ENCODE peak calls at places on chromosomes 16 and 17, in nine cellular contexts. L is GDM1, I is NCI-H2081, T is NCI-H1105, D is WTC11, X is GM20000, C is foreskin melanocyte, Z is AG08395, M is caudate nucleus. J is an unnamed sample.

GRCh38 chr17:10699861-10700260 is 2.5 kb downstream of the ADPRM start:
- DNase-seq in L (peak; percentile 29), I (no peak), T (no peak), D (no peak), X (peak; percentile 12), C (peak; percentile 76), Z (no peak), M (no peak), J (no peak)

GRCh38 chr17:80222376-80223141 is 2.3 kb downstream of the SLC26A11 start:
- DNase-seq in L (no peak), I (no peak), T (no peak), D (no peak), X (no peak), C (no peak), Z (no peak), M (no peak), J (no peak)

GRCh38 chr17:6752068-6752909 is 3.6 kb upstream of the XAF1 start:
- DNase-seq in L (no peak), I (no peak), T (no peak), D (no peak), X (no peak), C (peak; percentile 62), Z (peak; percentile 97), M (no peak), J (no peak)

GRCh38 chr16:81265658-81266451 is 27.4 kb downstream of the BCO1 start:
- DNase-seq in L (no peak), I (no peak), T (no peak), D (no peak), X (no peak), C (no peak), Z (no peak), M (peak; percentile 22), J (no peak)

GRCh38 chr16:88296437-88297177 is 86.2 kb upstream of the ZNF469 start:
- DNase-seq in L (no peak), I (no peak), T (no peak), D (no peak), X (no peak), C (no peak), Z (no peak), M (no peak), J (no peak)

GRCh38 chr17:77704048-77704815 is 254.3 kb upstream of the TNRC6C start:
- DNase-seq in L (no peak), I (no peak), T (no peak), D (no peak), X (no peak), C (no peak), Z (no peak), M (no peak), J (no peak)

GRCh38 chr17:17001874-17002520 is 30.1 kb upstream of the TNFRSF13B start:
- DNase-seq in L (peak; percentile 34), I (peak; percentile 59), T (peak; percentile 74), D (peak; percentile 88), X (peak; percentile 87), C (peak; percentile 31), Z (peak; percentile 84), M (peak; percentile 57), J (no peak)

GRCh38 chr16:88774544-88775393 is 10.3 kb downstream of the PIEZO1 start:
- DNase-seq in L (no peak), I (no peak), T (no peak), D (no peak), X (no peak), C (no peak), Z (no peak), M (no peak), J (no peak)

GRCh38 chr16:87684106-87684677 is 81.6 kb downstream of the KLHDC4 start:
- DNase-seq in L (no peak), I (no peak), T (no peak), D (no peak), X (no peak), C (no peak), Z (no peak), M (no peak), J (no peak)

GRCh38 chr17:49132699-49133364 is at the start of gene B4GALNT2:
- DNase-seq in L (no peak), I (no peak), T (peak; percentile 4), D (peak; percentile 64), X (no peak), C (no peak), Z (peak; percentile 35), M (no peak), J (no peak)

GRCh38 chr17:51260960-51261958 is 913 bp downstream of the UTP18 start:
- DNase-seq in L (peak; percentile 57), I (peak; percentile 69), T (peak; percentile 74), D (peak; percentile 84), X (peak; percentile 84), C (peak; percentile 20), Z (peak; percentile 48), M (peak; percentile 59), J (peak; percentile 20)

GRCh38 chr16:35425270-35425669 is 1965.9 kb downstream of the TP53TG3F start:
- DNase-seq in L (no peak), I (no peak), T (no peak), D (no peak), X (no peak), C (no peak), Z (no peak), M (no peak), J (no peak)

GRCh38 chr16:66020642-66021041 is 345.8 kb upstream of the CDH5 start:
- DNase-seq in L (no peak), I (no peak), T (no peak), D (no peak), X (peak; percentile 7), C (no peak), Z (peak; percentile 46), M (no peak), J (no peak)

GRCh38 chr17:75152971-75153853 is 1.1 kb downstream of the JPT1 start:
- DNase-seq in L (no peak), I (peak; percentile 62), T (peak; percentile 9), D (peak; percentile 47), X (peak; percentile 52), C (no peak), Z (peak; percentile 29), M (no peak), J (no peak)

GRCh38 chr17:19656336-19656735 is 7.8 kb downstream of the ALDH3A2 start:
- DNase-seq in L (no peak), I (no peak), T (no peak), D (no peak), X (no peak), C (no peak), Z (no peak), M (no peak), J (no peak)

GRCh38 chr16:85486256-85486915 is 126.7 kb upstream of the GSE1 start:
- DNase-seq in L (no peak), I (no peak), T (peak; percentile 39), D (no peak), X (no peak), C (no peak), Z (no peak), M (no peak), J (no peak)

GRCh38 chr17:9255838-9256237 is 234.5 kb downstream of the NTN1 start:
- DNase-seq in L (no peak), I (no peak), T (no peak), D (no peak), X (no peak), C (no peak), Z (peak; percentile 25), M (no peak), J (no peak)

GRCh38 chr16:606656-607307 is 16.9 kb downstream of the RAB40C start:
- DNase-seq in L (no peak), I (no peak), T (no peak), D (no peak), X (no peak), C (no peak), Z (no peak), M (no peak), J (no peak)

GRCh38 chr17:6558276-6558675 is 1.9 kb upstream of the PITPNM3 start:
- DNase-seq in L (no peak), I (no peak), T (no peak), D (no peak), X (no peak), C (no peak), Z (no peak), M (no peak), J (no peak)

GRCh38 chr17:82588266-82589175 is 59.7 kb downstream of the WDR45B start:
- DNase-seq in L (no peak), I (no peak), T (no peak), D (no peak), X (no peak), C (no peak), Z (no peak), M (no peak), J (no peak)

GRCh38 chr17:64648234-64648633 is 13.9 kb downstream of the SMURF2 start:
- DNase-seq in L (no peak), I (no peak), T (no peak), D (no peak), X (no peak), C (no peak), Z (no peak), M (no peak), J (no peak)

GRCh38 chr17:36198831-36199465 is 2.4 kb upstream of the CCL3L1 start:
- DNase-seq in L (no peak), I (no peak), T (no peak), D (no peak), X (no peak), C (no peak), Z (no peak), M (no peak), J (no peak)

GRCh38 chr17:79531696-79532095 is 79.2 kb downstream of the RBFOX3 start:
- DNase-seq in L (no peak), I (no peak), T (no peak), D (no peak), X (no peak), C (no peak), Z (no peak), M (no peak), J (no peak)